ENCODE peak calls at places on chromosomes 2 and 18, in eight cellular contexts. K is IMR-90, F is foreskin fibroblast, X is AG04449, R is psoas muscle, I is cardiac fibroblast, G is kidney, N is heart right ventricle. O is an unnamed sample.

GRCh38 chr2:43070039-43070438 is 156.4 kb downstream of the ZFP36L2 start:
- DNase-seq in K (no peak), F (no peak), X (no peak), R (peak), I (no peak), G (peak), N (peak), O (no peak)

GRCh38 chr2:25699206-25699605 is 25.8 kb upstream of the DTNB start:
- DNase-seq in K (no peak), F (no peak), X (no peak), R (no peak), I (no peak), G (no peak), N (no peak), O (no peak)

GRCh38 chr18:51852661-51853060 is 487.3 kb upstream of the DCC start:
- DNase-seq in K (no peak), F (no peak), X (no peak), R (no peak), I (no peak), G (no peak), N (no peak), O (no peak)

GRCh38 chr2:121694398-121695178 is 42.1 kb downstream of the NIFK start:
- DNase-seq in K (peak), F (peak), X (no peak), R (no peak), I (peak), G (no peak), N (no peak), O (no peak)

GRCh38 chr2:193894090-193894489 is 1699.4 kb upstream of the TMEFF2 start:
- DNase-seq in K (no peak), F (no peak), X (no peak), R (no peak), I (no peak), G (no peak), N (no peak), O (no peak)

GRCh38 chr2:207055254-207055653 is 110.5 kb downstream of the KLF7 start:
- DNase-seq in K (no peak), F (no peak), X (no peak), R (no peak), I (no peak), G (no peak), N (no peak), O (no peak)

GRCh38 chr18:48641981-48642380 is 103.2 kb downstream of the CTIF start:
- DNase-seq in K (peak), F (no peak), X (no peak), R (no peak), I (no peak), G (no peak), N (no peak), O (no peak)

GRCh38 chr2:61177727-61178549 is 15.9 kb downstream of the C2orf74 start:
- DNase-seq in K (peak), F (peak), X (no peak), R (peak), I (peak), G (peak), N (peak), O (peak)

GRCh38 chr2:79005211-79005610 is 20.3 kb upstream of the REG3G start:
- DNase-seq in K (no peak), F (no peak), X (no peak), R (no peak), I (no peak), G (no peak), N (no peak), O (no peak)

GRCh38 chr18:57980573-57981348 is 63.3 kb upstream of the NEDD4L start:
- DNase-seq in K (no peak), F (no peak), X (no peak), R (no peak), I (no peak), G (no peak), N (no peak), O (no peak)

GRCh38 chr2:53490659-53491058 is 276.9 kb upstream of the CHAC2 start:
- DNase-seq in K (peak), F (no peak), X (no peak), R (peak), I (peak), G (no peak), N (no peak), O (no peak)

GRCh38 chr2:29160184-29160583 is 45.0 kb downstream of the CLIP4 start:
- DNase-seq in K (no peak), F (no peak), X (no peak), R (no peak), I (no peak), G (no peak), N (no peak), O (no peak)

GRCh38 chr2:226799976-226800940 is 638 bp upstream of the IRS1 start:
- DNase-seq in K (peak), F (peak), X (no peak), R (no peak), I (peak), G (peak), N (no peak), O (no peak)

GRCh38 chr2:124318913-124319312 is 293.8 kb downstream of the CNTNAP5 start:
- DNase-seq in K (no peak), F (no peak), X (no peak), R (no peak), I (no peak), G (no peak), N (no peak), O (no peak)

GRCh38 chr18:22971038-22971437 is 37.9 kb downstream of the RBBP8 start:
- DNase-seq in K (peak), F (no peak), X (no peak), R (no peak), I (no peak), G (no peak), N (no peak), O (no peak)

GRCh38 chr2:9991829-9992273 is 40.4 kb downstream of the GRHL1 start:
- DNase-seq in K (no peak), F (no peak), X (no peak), R (no peak), I (peak), G (no peak), N (no peak), O (no peak)

GRCh38 chr18:78892721-78893120 is 86.9 kb upstream of the SALL3 start:
- DNase-seq in K (no peak), F (no peak), X (no peak), R (no peak), I (no peak), G (no peak), N (no peak), O (no peak)

GRCh38 chr2:118539290-118539689 is 308.2 kb downstream of the EN1 start:
- DNase-seq in K (peak), F (peak), X (no peak), R (peak), I (peak), G (no peak), N (no peak), O (no peak)

GRCh38 chr2:239157269-239157668 is 243.6 kb downstream of the HDAC4 start:
- DNase-seq in K (no peak), F (no peak), X (no peak), R (peak), I (no peak), G (peak), N (no peak), O (no peak)

GRCh38 chr18:77069931-77070330 is 62.7 kb downstream of the MBP start:
- DNase-seq in K (no peak), F (no peak), X (no peak), R (no peak), I (no peak), G (no peak), N (no peak), O (no peak)

GRCh38 chr18:59950215-59950944 is 50.6 kb downstream of the PMAIP1 start:
- DNase-seq in K (peak), F (peak), X (no peak), R (no peak), I (peak), G (no peak), N (no peak), O (no peak)

DNA sequence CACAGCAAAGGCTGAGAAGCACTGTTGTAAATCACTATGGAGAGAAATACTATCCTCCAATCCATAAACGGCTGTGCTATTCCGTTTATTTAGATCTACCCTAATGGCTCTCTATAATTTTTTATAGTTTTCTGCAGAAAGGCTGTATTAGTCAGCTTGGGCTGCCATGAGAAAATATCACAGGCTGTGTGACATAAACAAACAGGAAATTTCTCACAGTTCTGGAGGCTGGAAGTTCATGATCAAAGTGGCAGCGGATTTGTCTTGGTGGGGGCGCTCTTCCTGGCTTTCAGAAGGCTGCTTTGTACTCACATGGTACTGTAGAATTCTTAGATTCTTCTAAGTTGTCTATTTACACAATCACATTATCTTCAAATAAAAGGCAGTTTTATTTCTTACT is 44.1 kb downstream of the C1D start:
- DNase-seq in K (peak), F (no peak), X (no peak), R (no peak), I (no peak), G (no peak), N (no peak), O (no peak)
- TF ChIP-seq CTCF in K (no peak), F (no peak), X (no peak), R (no peak), I (no peak), G (no peak), N (no peak), O (no peak)

DNA sequence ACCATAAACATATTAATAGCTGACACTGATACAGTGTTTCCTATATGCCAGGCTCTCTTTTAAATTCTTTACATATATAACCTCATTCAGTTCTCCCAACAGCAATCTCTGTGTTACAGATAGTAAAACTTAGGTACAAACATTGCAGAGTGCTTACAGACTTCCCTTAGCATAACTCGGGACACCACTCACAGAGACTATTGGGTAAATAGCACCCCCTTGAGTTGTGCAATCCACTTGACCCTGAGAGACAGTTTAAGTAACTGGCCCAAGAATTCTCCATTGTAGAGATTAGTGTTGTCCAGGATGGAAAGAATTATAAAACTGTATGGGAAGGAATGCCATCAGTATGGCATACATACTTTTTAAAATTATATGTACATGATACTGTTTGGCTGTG is 110.1 kb downstream of the POLE4 start:
- DNase-seq in K (peak), F (no peak), X (no peak), R (no peak), I (peak), G (no peak), N (no peak), O (no peak)
- TF ChIP-seq CTCF in K (no peak), F (no peak), X (peak), R (no peak), I (no peak), G (no peak), N (no peak), O (peak)

GRCh38 chr2:215794829-215795546 is 218.4 kb downstream of the MREG start:
- DNase-seq in K (no peak), F (no peak), X (no peak), R (no peak), I (peak), G (no peak), N (no peak), O (no peak)
- TF ChIP-seq CTCF in K (no peak), F (no peak), X (no peak), R (no peak), I (no peak), G (no peak), N (no peak), O (no peak)

DNA sequence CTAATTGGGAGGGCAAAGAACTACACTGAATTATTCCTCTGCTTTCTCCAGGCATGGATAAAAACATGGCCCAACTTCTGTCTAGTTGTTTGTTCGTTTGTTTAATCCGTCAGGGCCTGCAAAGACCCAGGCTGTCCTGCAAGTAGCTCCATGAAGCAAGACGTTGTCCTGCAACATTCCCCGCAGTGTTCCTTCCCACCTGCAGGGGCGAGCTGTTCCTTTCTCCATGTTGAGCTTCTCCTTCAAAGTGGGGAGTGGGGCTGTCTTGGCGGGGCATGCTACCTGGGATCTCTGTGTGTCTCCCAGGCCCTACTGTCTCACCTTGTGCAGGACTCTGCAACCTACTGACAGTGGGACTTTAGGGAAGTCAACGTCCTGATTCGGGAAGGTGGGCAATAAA is 264.0 kb upstream of the SMIM21 start:
- DNase-seq in K (no peak), F (no peak), X (no peak), R (no peak), I (no peak), G (no peak), N (no peak), O (no peak)
- TF ChIP-seq CTCF in K (no peak), F (no peak), X (no peak), R (no peak), I (no peak), G (no peak), N (no peak), O (no peak)

GRCh38 chr2:37000273-37000780 is 34.0 kb upstream of the STRN start:
- DNase-seq in K (peak), F (no peak), X (no peak), R (no peak), I (peak), G (no peak), N (no peak), O (no peak)

GRCh38 chr2:37000988-37001556 is 34.7 kb upstream of the STRN start:
- DNase-seq in K (no peak), F (no peak), X (no peak), R (no peak), I (no peak), G (no peak), N (no peak), O (no peak)

GRCh38 chr2:37011126-37011525 is 44.8 kb upstream of the STRN start:
- DNase-seq in K (no peak), F (no peak), X (no peak), R (no peak), I (no peak), G (no peak), N (no peak), O (no peak)

GRCh38 chr2:37005118-37005868 is 39.0 kb upstream of the STRN start:
- DNase-seq in K (peak), F (peak), X (no peak), R (no peak), I (peak), G (no peak), N (no peak), O (peak)
- TF ChIP-seq CTCF in K (peak), F (peak), X (no peak), R (peak), I (peak), G (peak), N (peak), O (peak)

GRCh38 chr18:55779461-55779710 is 191.4 kb upstream of the TCF4 start:
- DNase-seq in K (no peak), F (no peak), X (no peak), R (peak), I (peak), G (no peak), N (peak), O (no peak)

GRCh38 chr18:55774505-55774904 is 186.5 kb upstream of the TCF4 start:
- DNase-seq in K (no peak), F (no peak), X (no peak), R (no peak), I (no peak), G (no peak), N (no peak), O (no peak)

GRCh38 chr18:55777666-55778304 is 189.8 kb upstream of the TCF4 start:
- DNase-seq in K (no peak), F (no peak), X (no peak), R (no peak), I (no peak), G (no peak), N (no peak), O (no peak)

GRCh38 chr18:55778731-55779460 is 190.9 kb upstream of the TCF4 start:
- DNase-seq in K (no peak), F (no peak), X (no peak), R (no peak), I (peak), G (no peak), N (no peak), O (no peak)

DNA sequence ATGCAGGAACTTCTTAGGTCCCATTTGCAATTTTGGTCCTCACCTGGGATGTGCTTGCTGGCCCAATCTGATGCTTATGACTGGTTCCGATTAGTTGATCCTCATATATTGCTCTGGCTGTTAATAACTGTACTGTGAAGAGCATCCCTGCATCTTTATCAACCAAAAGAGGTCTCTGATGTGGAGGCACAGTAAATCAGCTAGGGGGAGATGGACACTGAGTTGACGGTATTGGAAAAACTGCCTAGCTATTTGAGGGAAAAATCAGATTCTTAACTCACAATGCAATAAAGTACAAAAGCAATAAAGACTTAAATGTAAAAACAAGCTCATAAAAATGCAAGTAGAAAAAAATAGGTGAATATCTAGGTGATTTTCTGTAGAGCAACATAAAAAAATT is 188.0 kb upstream of the TCF4 start:
- DNase-seq in K (no peak), F (no peak), X (no peak), R (no peak), I (no peak), G (no peak), N (no peak), O (no peak)
- TF ChIP-seq CTCF in K (no peak), F (no peak), X (no peak), R (no peak), I (no peak), G (no peak), N (no peak), O (no peak)

GRCh38 chr2:223311889-223312288 is 259.9 kb downstream of the KCNE4 start:
- DNase-seq in K (no peak), F (no peak), X (no peak), R (no peak), I (no peak), G (no peak), N (no peak), O (no peak)

GRCh38 chr2:223306371-223306770 is 254.4 kb downstream of the KCNE4 start:
- DNase-seq in K (peak), F (peak), X (no peak), R (no peak), I (peak), G (no peak), N (no peak), O (no peak)
- TF ChIP-seq CTCF in K (peak), F (peak), X (peak), R (peak), I (peak), G (peak), N (no peak), O (peak)

GRCh38 chr2:173090291-173090877 is 14.7 kb downstream of the MAP3K20 start:
- DNase-seq in K (peak), F (peak), X (no peak), R (peak), I (peak), G (no peak), N (peak), O (no peak)

GRCh38 chr2:173087793-173088493 is 12.3 kb downstream of the MAP3K20 start:
- DNase-seq in K (no peak), F (no peak), X (no peak), R (no peak), I (no peak), G (no peak), N (no peak), O (no peak)

GRCh38 chr2:173092844-173093402 is 17.3 kb downstream of the MAP3K20 start:
- DNase-seq in K (no peak), F (no peak), X (no peak), R (no peak), I (no peak), G (no peak), N (no peak), O (no peak)

GRCh38 chr2:173094731-173095130 is 19.1 kb downstream of the MAP3K20 start:
- DNase-seq in K (no peak), F (no peak), X (no peak), R (no peak), I (no peak), G (no peak), N (no peak), O (no peak)

DNA sequence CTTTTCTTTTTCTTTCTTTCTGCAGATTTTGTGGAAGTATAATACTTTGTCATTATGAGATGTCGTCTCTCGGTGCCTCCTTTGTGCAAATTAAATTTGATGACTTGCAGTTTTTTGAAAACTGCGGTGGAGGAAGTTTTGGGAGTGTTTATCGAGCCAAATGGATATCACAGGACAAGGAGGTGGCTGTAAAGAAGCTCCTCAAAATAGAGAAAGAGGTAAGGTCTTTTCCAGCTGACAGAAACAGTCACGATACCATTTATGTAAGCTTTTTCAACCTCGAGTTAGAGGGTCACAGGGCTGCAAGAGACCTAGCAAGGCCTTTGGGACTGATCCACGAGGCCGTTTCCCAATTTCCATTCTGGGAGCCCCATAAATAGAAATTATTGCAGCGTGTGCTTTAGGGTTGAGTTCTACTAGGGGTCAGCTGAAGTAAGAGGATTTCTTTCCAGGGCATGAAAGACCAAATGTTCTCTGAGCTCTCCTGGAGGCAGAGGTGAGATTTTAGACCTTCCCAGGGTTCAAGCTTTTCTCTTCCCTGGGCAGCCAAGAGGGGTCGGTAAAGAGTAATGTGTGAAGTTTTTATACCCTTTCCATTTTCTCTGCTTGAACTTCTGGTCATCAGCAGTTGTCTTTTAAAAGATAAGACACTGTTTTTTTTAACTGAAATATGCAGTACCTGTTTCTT is 15.5 kb downstream of the MAP3K20 start:
- DNase-seq in K (no peak), F (no peak), X (no peak), R (peak), I (no peak), G (peak), N (peak), O (no peak)
- TF ChIP-seq CTCF in K (peak), F (no peak), X (no peak), R (peak), I (peak), G (no peak), N (no peak), O (no peak)